ENCODE peak calls at places on chromosomes 2 and 18, in eight cellular contexts. U is endodermal cell; V is non-pigmented ciliary epithelial cell; T is HL-60; I is COR-L47; Y is CD8-positive, alpha-beta memory T cell; R is NCI-H1417; A is GM23338. O is an unnamed sample.

GRCh38 chr2:73243884-73244570 is 9.9 kb downstream of the CCT7 start:
- DNase-seq in U (peak), V (no peak), T (no peak), I (no peak), Y (no peak), R (no peak), A (no peak), O (no peak)

GRCh38 chr2:128786800-128787478 is 468.3 kb upstream of the HS6ST1 start:
- DNase-seq in U (peak), V (no peak), T (no peak), I (no peak), Y (no peak), R (no peak), A (peak), O (no peak)

GRCh38 chr2:65710356-65710755 is 278.0 kb upstream of the SPRED2 start:
- DNase-seq in U (no peak), V (no peak), T (no peak), I (no peak), Y (no peak), R (no peak), A (no peak), O (no peak)

GRCh38 chr2:32832821-32833220 is 113.9 kb upstream of the LTBP1 start:
- DNase-seq in U (no peak), V (peak), T (no peak), I (no peak), Y (no peak), R (no peak), A (peak), O (no peak)

GRCh38 chr2:47072728-47073191 is 82.3 kb downstream of the STPG4 start:
- DNase-seq in U (no peak), V (no peak), T (peak), I (no peak), Y (no peak), R (no peak), A (no peak), O (peak)

GRCh38 chr18:45004531-45004930 is 323.8 kb downstream of the SETBP1 start:
- DNase-seq in U (no peak), V (no peak), T (no peak), I (no peak), Y (no peak), R (no peak), A (no peak), O (no peak)

GRCh38 chr2:143575340-143575739 is 446.1 kb downstream of the ARHGAP15 start:
- DNase-seq in U (no peak), V (no peak), T (no peak), I (no peak), Y (no peak), R (no peak), A (peak), O (no peak)

GRCh38 chr18:36783792-36784191 is 45.0 kb downstream of the TPGS2 start:
- DNase-seq in U (no peak), V (no peak), T (no peak), I (no peak), Y (no peak), R (no peak), A (no peak), O (no peak)

GRCh38 chr2:109129356-109129920 is 433 bp downstream of the SH3RF3 start:
- DNase-seq in U (peak), V (no peak), T (no peak), I (no peak), Y (no peak), R (no peak), A (peak), O (no peak)

GRCh38 chr2:5673861-5674240 is 18.3 kb upstream of the SOX11 start:
- DNase-seq in U (no peak), V (no peak), T (no peak), I (peak), Y (no peak), R (no peak), A (peak), O (no peak)

GRCh38 chr2:96098900-96099590 is 17.3 kb downstream of the ADRA2B start:
- DNase-seq in U (peak), V (no peak), T (no peak), I (no peak), Y (peak), R (no peak), A (no peak), O (peak)

GRCh38 chr2:50126845-50127244 is 905.1 kb downstream of the NRXN1 start:
- DNase-seq in U (no peak), V (no peak), T (no peak), I (peak), Y (no peak), R (peak), A (no peak), O (peak)

GRCh38 chr2:29940706-29941105 is 19.3 kb upstream of the ALK start:
- DNase-seq in U (no peak), V (no peak), T (no peak), I (no peak), Y (no peak), R (no peak), A (no peak), O (peak)

GRCh38 chr2:50951416-50951815 is 80.5 kb downstream of the NRXN1 start:
- DNase-seq in U (no peak), V (no peak), T (no peak), I (no peak), Y (no peak), R (no peak), A (no peak), O (no peak)

GRCh38 chr2:14778015-14778414 is 145.5 kb downstream of the LRATD1 start:
- DNase-seq in U (no peak), V (peak), T (no peak), I (no peak), Y (no peak), R (no peak), A (no peak), O (no peak)

GRCh38 chr2:69384618-69385081 is 2.4 kb downstream of the GFPT1 start:
- DNase-seq in U (no peak), V (no peak), T (no peak), I (no peak), Y (no peak), R (no peak), A (no peak), O (no peak)

GRCh38 chr2:45748239-45748638 is 96.8 kb downstream of the PRKCE start:
- DNase-seq in U (no peak), V (no peak), T (no peak), I (no peak), Y (no peak), R (no peak), A (no peak), O (no peak)

GRCh38 chr2:17208511-17208910 is 309.7 kb downstream of the RAD51AP2 start:
- DNase-seq in U (no peak), V (no peak), T (no peak), I (no peak), Y (no peak), R (no peak), A (peak), O (no peak)

GRCh38 chr2:46635442-46635841 is 156.1 kb downstream of the TMEM247 start:
- DNase-seq in U (no peak), V (no peak), T (no peak), I (no peak), Y (no peak), R (no peak), A (no peak), O (no peak)

GRCh38 chr2:217570394-217570793 is 432.4 kb downstream of the TNS1 start:
- DNase-seq in U (no peak), V (no peak), T (no peak), I (no peak), Y (no peak), R (no peak), A (no peak), O (no peak)

GRCh38 chr2:113157897-113158753 is 15.6 kb upstream of the PSD4 start:
- DNase-seq in U (no peak), V (peak), T (no peak), I (no peak), Y (no peak), R (no peak), A (no peak), O (no peak)

GRCh38 chr2:170208967-170209366 is 31.0 kb downstream of the MYO3B start:
- DNase-seq in U (no peak), V (no peak), T (no peak), I (no peak), Y (no peak), R (no peak), A (no peak), O (no peak)

GRCh38 chr2:215847718-215848117 is 165.6 kb downstream of the MREG start:
- DNase-seq in U (no peak), V (no peak), T (no peak), I (no peak), Y (no peak), R (no peak), A (no peak), O (no peak)

GRCh38 chr2:239639366-239640185 is 238.8 kb upstream of the HDAC4 start:
- DNase-seq in U (no peak), V (no peak), T (no peak), I (no peak), Y (no peak), R (no peak), A (no peak), O (no peak)

GRCh38 chr2:183995632-183996031 is 602.7 kb upstream of the ZNF804A start:
- DNase-seq in U (no peak), V (peak), T (no peak), I (peak), Y (no peak), R (no peak), A (no peak), O (peak)

GRCh38 chr2:197181491-197181890 is 129.1 kb downstream of the ANKRD44 start:
- DNase-seq in U (no peak), V (no peak), T (no peak), I (no peak), Y (no peak), R (no peak), A (no peak), O (no peak)

GRCh38 chr2:233867993-233868532 is at the start of gene MSL3B:
- DNase-seq in U (peak), V (no peak), T (no peak), I (peak), Y (peak), R (no peak), A (peak), O (peak)

GRCh38 chr2:105241443-105241842 is at the start of gene GPR45:
- DNase-seq in U (no peak), V (no peak), T (no peak), I (no peak), Y (no peak), R (no peak), A (no peak), O (no peak)

GRCh38 chr2:187451510-187451909 is 3.5 kb upstream of the CALCRL start:
- DNase-seq in U (no peak), V (no peak), T (no peak), I (no peak), Y (no peak), R (no peak), A (no peak), O (no peak)

GRCh38 chr2:120856421-120856862 is 120.8 kb downstream of the GLI2 start:
- DNase-seq in U (peak), V (no peak), T (no peak), I (no peak), Y (no peak), R (no peak), A (peak), O (no peak)

GRCh38 chr2:237726401-237726830 is 72.2 kb upstream of the RBM44 start:
- DNase-seq in U (no peak), V (no peak), T (no peak), I (peak), Y (no peak), R (peak), A (no peak), O (peak)

GRCh38 chr2:194319222-194319992 is 1337.6 kb upstream of the SLC39A10 start:
- DNase-seq in U (peak), V (no peak), T (no peak), I (no peak), Y (no peak), R (no peak), A (peak), O (no peak)

GRCh38 chr18:3889803-3890202 is 439.8 kb downstream of the TGIF1 start:
- DNase-seq in U (no peak), V (no peak), T (no peak), I (no peak), Y (no peak), R (no peak), A (no peak), O (no peak)

GRCh38 chr2:104848526-104848925 is 5.4 kb upstream of the POU3F3 start:
- DNase-seq in U (no peak), V (no peak), T (no peak), I (no peak), Y (no peak), R (no peak), A (peak), O (no peak)

GRCh38 chr2:127700527-127701192 is 637 bp upstream of the SFT2D3 start:
- DNase-seq in U (peak), V (no peak), T (peak), I (no peak), Y (no peak), R (no peak), A (peak), O (peak)

GRCh38 chr2:64214281-64215115 is 70.3 kb upstream of the PELI1 start:
- DNase-seq in U (no peak), V (no peak), T (no peak), I (peak), Y (no peak), R (peak), A (no peak), O (no peak)